ENCODE peak calls at places on chromosome 21, in seven cellular contexts. One of them, this sample, is unnamed.

GRCh38 chr21:45269861-45270260 is 17.8 kb downstream of the POFUT2 start:
- DNase-seq in activated CD8-positive, alpha-beta T cell treated with anti-CD3 and anti-CD28 coated beads for 36 hours: no peak
- DNase-seq in AG09309: no peak
- DNase-seq in left lung: peak; percentile 13
- DNase-seq in kidney epithelial cell: no peak
- DNase-seq in upper lobe of right lung: no peak
- DNase-seq in fibroblast of pulmonary artery: no peak
- DNase-seq in this sample: no peak

GRCh38 chr21:31671931-31672330 is 12.4 kb downstream of the SOD1 start:
- DNase-seq in activated CD8-positive, alpha-beta T cell treated with anti-CD3 and anti-CD28 coated beads for 36 hours: no peak
- DNase-seq in left lung: no peak
- DNase-seq in kidney epithelial cell: no peak
- DNase-seq in fibroblast of pulmonary artery: no peak
- DNase-seq in AG09309: no peak
- DNase-seq in upper lobe of right lung: no peak
- DNase-seq in this sample: no peak

GRCh38 chr21:17798796-17799195 is 20.4 kb downstream of the C21orf91 start:
- DNase-seq in kidney epithelial cell: no peak
- DNase-seq in fibroblast of pulmonary artery: no peak
- DNase-seq in left lung: no peak
- DNase-seq in activated CD8-positive, alpha-beta T cell treated with anti-CD3 and anti-CD28 coated beads for 36 hours: no peak
- DNase-seq in AG09309: no peak
- DNase-seq in upper lobe of right lung: no peak
- DNase-seq in this sample: no peak

GRCh38 chr21:32137266-32137665 is 141.6 kb downstream of the MIS18A start:
- DNase-seq in upper lobe of right lung: no peak
- DNase-seq in AG09309: no peak
- DNase-seq in activated CD8-positive, alpha-beta T cell treated with anti-CD3 and anti-CD28 coated beads for 36 hours: no peak
- DNase-seq in fibroblast of pulmonary artery: no peak
- DNase-seq in kidney epithelial cell: no peak
- DNase-seq in left lung: no peak
- DNase-seq in this sample: no peak

GRCh38 chr21:42653492-42654061 is at the start of gene PDE9A:
- DNase-seq in AG09309: no peak
- DNase-seq in upper lobe of right lung: peak; percentile 70
- DNase-seq in fibroblast of pulmonary artery: no peak
- DNase-seq in kidney epithelial cell: no peak
- DNase-seq in left lung: no peak
- DNase-seq in activated CD8-positive, alpha-beta T cell treated with anti-CD3 and anti-CD28 coated beads for 36 hours: peak; percentile 44
- DNase-seq in this sample: peak; percentile 46

GRCh38 chr21:16095005-16095404 is 365.2 kb downstream of the USP25 start:
- DNase-seq in fibroblast of pulmonary artery: no peak
- DNase-seq in left lung: no peak
- DNase-seq in kidney epithelial cell: no peak
- DNase-seq in AG09309: no peak
- DNase-seq in upper lobe of right lung: no peak
- DNase-seq in activated CD8-positive, alpha-beta T cell treated with anti-CD3 and anti-CD28 coated beads for 36 hours: no peak
- DNase-seq in this sample: no peak

GRCh38 chr21:32463889-32464300 is 51.4 kb downstream of the EVA1C start:
- DNase-seq in AG09309: peak; percentile 97
- DNase-seq in left lung: no peak
- DNase-seq in activated CD8-positive, alpha-beta T cell treated with anti-CD3 and anti-CD28 coated beads for 36 hours: peak; percentile 3
- DNase-seq in upper lobe of right lung: no peak
- DNase-seq in fibroblast of pulmonary artery: peak; percentile 98
- DNase-seq in kidney epithelial cell: peak; percentile 21
- DNase-seq in this sample: no peak

GRCh38 chr21:37673801-37674575 is 242.3 kb downstream of the KCNJ6 start:
- DNase-seq in upper lobe of right lung: no peak
- DNase-seq in kidney epithelial cell: no peak
- DNase-seq in fibroblast of pulmonary artery: no peak
- DNase-seq in activated CD8-positive, alpha-beta T cell treated with anti-CD3 and anti-CD28 coated beads for 36 hours: no peak
- DNase-seq in AG09309: no peak
- DNase-seq in left lung: no peak
- DNase-seq in this sample: no peak

GRCh38 chr21:33937931-33938339 is 22.3 kb upstream of the ATP5PO start:
- DNase-seq in upper lobe of right lung: no peak
- DNase-seq in AG09309: no peak
- DNase-seq in fibroblast of pulmonary artery: no peak
- DNase-seq in kidney epithelial cell: no peak
- DNase-seq in activated CD8-positive, alpha-beta T cell treated with anti-CD3 and anti-CD28 coated beads for 36 hours: peak; percentile 74
- DNase-seq in left lung: no peak
- DNase-seq in this sample: no peak

GRCh38 chr21:26834181-26834945 is 10.8 kb downstream of the ADAMTS1 start:
- DNase-seq in fibroblast of pulmonary artery: peak; percentile 38
- DNase-seq in AG09309: no peak
- DNase-seq in left lung: no peak
- DNase-seq in activated CD8-positive, alpha-beta T cell treated with anti-CD3 and anti-CD28 coated beads for 36 hours: no peak
- DNase-seq in kidney epithelial cell: no peak
- DNase-seq in upper lobe of right lung: no peak
- DNase-seq in this sample: no peak
- TF ChIP-seq CTCF in fibroblast of pulmonary artery: peak; percentile 40
- TF ChIP-seq CTCF in AG09309: peak; percentile 39
- TF ChIP-seq CTCF in left lung: no peak
- TF ChIP-seq CTCF in activated CD8-positive, alpha-beta T cell treated with anti-CD3 and anti-CD28 coated beads for 36 hours: no peak
- TF ChIP-seq CTCF in kidney epithelial cell: peak; percentile 31
- TF ChIP-seq CTCF in upper lobe of right lung: peak; percentile 28
- TF ChIP-seq CTCF in this sample: peak; percentile 60

GRCh38 chr21:35617491-35617890 is 442.8 kb downstream of the SETD4 start:
- DNase-seq in upper lobe of right lung: no peak
- DNase-seq in fibroblast of pulmonary artery: no peak
- DNase-seq in kidney epithelial cell: no peak
- DNase-seq in activated CD8-positive, alpha-beta T cell treated with anti-CD3 and anti-CD28 coated beads for 36 hours: no peak
- DNase-seq in AG09309: no peak
- DNase-seq in left lung: no peak
- DNase-seq in this sample: no peak

GRCh38 chr21:35619184-35619583 is 441.1 kb downstream of the SETD4 start:
- DNase-seq in fibroblast of pulmonary artery: peak; percentile 51
- DNase-seq in upper lobe of right lung: no peak
- DNase-seq in kidney epithelial cell: peak; percentile 51
- DNase-seq in left lung: no peak
- DNase-seq in activated CD8-positive, alpha-beta T cell treated with anti-CD3 and anti-CD28 coated beads for 36 hours: no peak
- DNase-seq in AG09309: peak; percentile 50
- DNase-seq in this sample: no peak

GRCh38 chr21:35615325-35615724 is 445.0 kb downstream of the SETD4 start:
- DNase-seq in AG09309: no peak
- DNase-seq in upper lobe of right lung: no peak
- DNase-seq in left lung: no peak
- DNase-seq in fibroblast of pulmonary artery: no peak
- DNase-seq in activated CD8-positive, alpha-beta T cell treated with anti-CD3 and anti-CD28 coated beads for 36 hours: no peak
- DNase-seq in kidney epithelial cell: no peak
- DNase-seq in this sample: no peak

GRCh38 chr21:35614412-35614901 is 445.9 kb downstream of the SETD4 start:
- DNase-seq in upper lobe of right lung: no peak
- DNase-seq in left lung: no peak
- DNase-seq in activated CD8-positive, alpha-beta T cell treated with anti-CD3 and anti-CD28 coated beads for 36 hours: no peak
- DNase-seq in fibroblast of pulmonary artery: peak; percentile 82
- DNase-seq in kidney epithelial cell: peak; percentile 55
- DNase-seq in AG09309: no peak
- DNase-seq in this sample: no peak

GRCh38 chr21:35616090-35616489 is 444.2 kb downstream of the SETD4 start:
- DNase-seq in fibroblast of pulmonary artery: peak; percentile 69
- DNase-seq in left lung: no peak
- DNase-seq in kidney epithelial cell: no peak
- DNase-seq in AG09309: peak; percentile 56
- DNase-seq in activated CD8-positive, alpha-beta T cell treated with anti-CD3 and anti-CD28 coated beads for 36 hours: no peak
- DNase-seq in upper lobe of right lung: no peak
- DNase-seq in this sample: no peak
- TF ChIP-seq CTCF in fibroblast of pulmonary artery: peak; percentile 47
- TF ChIP-seq CTCF in left lung: peak; percentile 14
- TF ChIP-seq CTCF in kidney epithelial cell: no peak
- TF ChIP-seq CTCF in AG09309: peak; percentile 43
- TF ChIP-seq CTCF in activated CD8-positive, alpha-beta T cell treated with anti-CD3 and anti-CD28 coated beads for 36 hours: peak; percentile 43
- TF ChIP-seq CTCF in upper lobe of right lung: peak; percentile 51
- TF ChIP-seq CTCF in this sample: peak; percentile 30

GRCh38 chr21:36606292-36606982 is 92.5 kb upstream of the SIM2 start:
- DNase-seq in AG09309: no peak
- DNase-seq in fibroblast of pulmonary artery: no peak
- DNase-seq in left lung: no peak
- DNase-seq in upper lobe of right lung: no peak
- DNase-seq in kidney epithelial cell: no peak
- DNase-seq in activated CD8-positive, alpha-beta T cell treated with anti-CD3 and anti-CD28 coated beads for 36 hours: no peak
- DNase-seq in this sample: no peak
- TF ChIP-seq CTCF in AG09309: no peak
- TF ChIP-seq CTCF in fibroblast of pulmonary artery: no peak
- TF ChIP-seq CTCF in left lung: no peak
- TF ChIP-seq CTCF in upper lobe of right lung: no peak
- TF ChIP-seq CTCF in kidney epithelial cell: no peak
- TF ChIP-seq CTCF in activated CD8-positive, alpha-beta T cell treated with anti-CD3 and anti-CD28 coated beads for 36 hours: no peak
- TF ChIP-seq CTCF in this sample: no peak

GRCh38 chr21:39105836-39106235 is 77.4 kb downstream of the PSMG1 start:
- DNase-seq in fibroblast of pulmonary artery: no peak
- DNase-seq in left lung: no peak
- DNase-seq in upper lobe of right lung: no peak
- DNase-seq in AG09309: no peak
- DNase-seq in kidney epithelial cell: no peak
- DNase-seq in activated CD8-positive, alpha-beta T cell treated with anti-CD3 and anti-CD28 coated beads for 36 hours: no peak
- DNase-seq in this sample: no peak
- TF ChIP-seq CTCF in fibroblast of pulmonary artery: no peak
- TF ChIP-seq CTCF in left lung: no peak
- TF ChIP-seq CTCF in upper lobe of right lung: no peak
- TF ChIP-seq CTCF in AG09309: no peak
- TF ChIP-seq CTCF in kidney epithelial cell: no peak
- TF ChIP-seq CTCF in activated CD8-positive, alpha-beta T cell treated with anti-CD3 and anti-CD28 coated beads for 36 hours: no peak
- TF ChIP-seq CTCF in this sample: no peak

This sample was measured in neural crest cell.